ENCODE peak calls at places on chromosome 15, in four cellular contexts. G is AG10803; I is thoracic aorta; S is CD8-positive, alpha-beta T cell. Z is an unnamed sample.

GRCh38 chr15:47331796-47332480 is 385.4 kb upstream of the SEMA6D start:
- DNase-seq in I (no peak), S (no peak), G (peak; percentile 50), Z (peak; percentile 12)

GRCh38 chr15:76964157-76964556 is 30.8 kb upstream of the PSTPIP1 start:
- DNase-seq in S (no peak), I (no peak), G (no peak), Z (no peak)

GRCh38 chr15:99421172-99421656 is 144.6 kb upstream of the MEF2A start:
- DNase-seq in G (no peak), S (peak; percentile 56), I (no peak), Z (no peak)

GRCh38 chr15:78000927-78001249 is 76.6 kb downstream of the TBC1D2B start:
- DNase-seq in S (no peak), I (no peak), G (no peak), Z (no peak)

GRCh38 chr15:97504031-97504430 is 456.5 kb upstream of the ARRDC4 start:
- DNase-seq in S (no peak), I (no peak), G (no peak), Z (no peak)

GRCh38 chr15:78810003-78810376 is 1.3 kb downstream of the ADAMTS7 start:
- DNase-seq in G (no peak), I (no peak), S (no peak), Z (no peak)

GRCh38 chr15:96578393-96578792 is 247.9 kb downstream of the NR2F2 start:
- DNase-seq in S (no peak), G (no peak), I (no peak), Z (no peak)

GRCh38 chr15:53611145-53611920 is 148.1 kb downstream of the WDR72 start:
- DNase-seq in G (no peak), I (no peak), S (no peak), Z (no peak)

GRCh38 chr15:25244731-25245585 is 193.9 kb downstream of the UBE3A start:
- DNase-seq in I (no peak), S (no peak), G (no peak), Z (no peak)

GRCh38 chr15:32747886-32748285 is 30.1 kb downstream of the GREM1 start:
- DNase-seq in G (peak; percentile 66), I (no peak), S (no peak), Z (no peak)

GRCh38 chr15:34001536-34001935 is 33.2 kb downstream of the CHRM5 start:
- DNase-seq in S (no peak), I (no peak), G (no peak), Z (peak; percentile 34)

GRCh38 chr15:31402511-31403056 is 75.9 kb downstream of the KLF13 start:
- DNase-seq in G (peak; percentile 77), S (no peak), I (peak; percentile 48), Z (no peak)

GRCh38 chr15:63599401-63600000 is 2.3 kb downstream of the FBXL22 start:
- DNase-seq in S (peak; percentile 21), G (peak; percentile 38), I (no peak), Z (no peak)

GRCh38 chr15:63288778-63289378 is 11.5 kb downstream of the APH1B start:
- DNase-seq in S (no peak), I (no peak), G (peak; percentile 56), Z (no peak)

GRCh38 chr15:101523560-101523940 is 34.0 kb upstream of the PCSK6 start:
- DNase-seq in S (no peak), I (no peak), G (no peak), Z (no peak)

GRCh38 chr15:81001180-81002003 is 669 bp downstream of the TLNRD1 start:
- DNase-seq in G (peak; percentile 53), I (no peak), S (peak; percentile 24), Z (no peak)

GRCh38 chr15:50162988-50163718 is 18.8 kb upstream of the SLC27A2 start:
- DNase-seq in G (no peak), I (no peak), S (no peak), Z (no peak)

GRCh38 chr15:71804695-71805470 is 5.5 kb upstream of the NR2E3 start:
- DNase-seq in S (no peak), G (no peak), I (no peak), Z (no peak)

GRCh38 chr15:30929064-30929669 is 25.5 kb downstream of the FAN1 start:
- DNase-seq in I (no peak), G (no peak), S (no peak), Z (no peak)

GRCh38 chr15:23566070-23567050 is 886 bp downstream of the MKRN3 start:
- DNase-seq in G (peak; percentile 3), I (no peak), S (peak; percentile 25), Z (no peak)

GRCh38 chr15:81897011-81897677 is 148.7 kb downstream of the MEX3B start:
- DNase-seq in S (no peak), G (peak; percentile 59), I (no peak), Z (peak; percentile 49)

GRCh38 chr15:48458876-48459275 is 127.6 kb downstream of the DUT start:
- DNase-seq in S (no peak), I (no peak), G (peak; percentile 84), Z (no peak)

GRCh38 chr15:52786436-52787122 is 3.6 kb downstream of the ONECUT1 start:
- DNase-seq in S (no peak), G (no peak), I (no peak), Z (no peak)

GRCh38 chr15:89792106-89792805 is 16.1 kb downstream of the MESP2 start:
- DNase-seq in S (no peak), I (no peak), G (no peak), Z (no peak)

GRCh38 chr15:52172869-52173268 is 18.3 kb downstream of the GNB5 start:
- DNase-seq in I (no peak), S (no peak), G (no peak), Z (no peak)

GRCh38 chr15:84715442-84716035 is 400 bp downstream of the SEC11A start:
- DNase-seq in S (no peak), I (no peak), G (peak; percentile 16), Z (no peak)

GRCh38 chr15:36802861-36803531 is 223.6 kb downstream of the CDIN1 start:
- DNase-seq in G (no peak), S (no peak), I (no peak), Z (no peak)

GRCh38 chr15:31303434-31304073 is 23.1 kb upstream of the KLF13 start:
- DNase-seq in I (no peak), G (peak; percentile 9), S (no peak), Z (no peak)

GRCh38 chr15:82575335-82575734 is 35.1 kb upstream of the RPS17 start:
- DNase-seq in S (no peak), I (no peak), G (no peak), Z (no peak)

GRCh38 chr15:80059786-80060489 is 462 bp downstream of the ZFAND6 start:
- DNase-seq in G (peak; percentile 3), I (peak; percentile 5), S (peak; percentile 71), Z (no peak)

GRCh38 chr15:33068007-33068441 is 126.5 kb downstream of the FMN1 start:
- DNase-seq in I (no peak), S (no peak), G (peak; percentile 66), Z (no peak)

GRCh38 chr15:69434236-69434635 is 18.4 kb upstream of the RPLP1 start:
- DNase-seq in G (no peak), I (no peak), S (no peak), Z (no peak)

GRCh38 chr15:101615986-101616848 is 36.0 kb downstream of the TM2D3 start:
- DNase-seq in S (no peak), G (peak; percentile 78), I (no peak), Z (no peak)

GRCh38 chr15:24898715-24899278 is 56.0 kb upstream of the SNRPN start:
- DNase-seq in I (no peak), G (no peak), S (no peak), Z (no peak)

GRCh38 chr15:90838544-90838943 is 29.8 kb upstream of the FURIN start:
- DNase-seq in I (no peak), S (no peak), G (no peak), Z (no peak)

GRCh38 chr15:90840954-90841353 is 27.4 kb upstream of the FURIN start:
- DNase-seq in S (no peak), I (no peak), G (no peak), Z (no peak)

GRCh38 chr15:90839187-90840071 is 29.0 kb upstream of the FURIN start:
- DNase-seq in S (no peak), G (no peak), I (no peak), Z (no peak)

GRCh38 chr15:90838066-90838465 is 30.3 kb upstream of the FURIN start:
- DNase-seq in S (peak; percentile 81), I (no peak), G (no peak), Z (no peak)

GRCh38 chr15:90840157-90840855 is 28.1 kb upstream of the FURIN start:
- DNase-seq in S (no peak), I (no peak), G (no peak), Z (no peak)
- H3K4me3 ChIP-seq in S (peak overlapping the region; percentile 14), I (peak overlapping the region; percentile 27), G (no peak overlapping the region), Z (no peak overlapping the region)

GRCh38 chr15:70437882-70438331 is 325.5 kb downstream of the UACA start:
- DNase-seq in S (no peak), G (peak; percentile 5), I (no peak), Z (no peak)
- TF ChIP-seq CTCF in S (no peak), G (no peak), I (no peak), Z (no peak)

GRCh38 chr15:92808611-92809063 is 91.5 kb upstream of the CHD2 start:
- DNase-seq in S (no peak), G (peak; percentile 86), I (no peak), Z (no peak)
- H3K4me3 ChIP-seq in S (peak overlapping the region; percentile 45), G (peak overlapping the region; percentile 42), I (peak overlapping the region; percentile 77), Z (peak overlapping the region; percentile 12)

DNA sequence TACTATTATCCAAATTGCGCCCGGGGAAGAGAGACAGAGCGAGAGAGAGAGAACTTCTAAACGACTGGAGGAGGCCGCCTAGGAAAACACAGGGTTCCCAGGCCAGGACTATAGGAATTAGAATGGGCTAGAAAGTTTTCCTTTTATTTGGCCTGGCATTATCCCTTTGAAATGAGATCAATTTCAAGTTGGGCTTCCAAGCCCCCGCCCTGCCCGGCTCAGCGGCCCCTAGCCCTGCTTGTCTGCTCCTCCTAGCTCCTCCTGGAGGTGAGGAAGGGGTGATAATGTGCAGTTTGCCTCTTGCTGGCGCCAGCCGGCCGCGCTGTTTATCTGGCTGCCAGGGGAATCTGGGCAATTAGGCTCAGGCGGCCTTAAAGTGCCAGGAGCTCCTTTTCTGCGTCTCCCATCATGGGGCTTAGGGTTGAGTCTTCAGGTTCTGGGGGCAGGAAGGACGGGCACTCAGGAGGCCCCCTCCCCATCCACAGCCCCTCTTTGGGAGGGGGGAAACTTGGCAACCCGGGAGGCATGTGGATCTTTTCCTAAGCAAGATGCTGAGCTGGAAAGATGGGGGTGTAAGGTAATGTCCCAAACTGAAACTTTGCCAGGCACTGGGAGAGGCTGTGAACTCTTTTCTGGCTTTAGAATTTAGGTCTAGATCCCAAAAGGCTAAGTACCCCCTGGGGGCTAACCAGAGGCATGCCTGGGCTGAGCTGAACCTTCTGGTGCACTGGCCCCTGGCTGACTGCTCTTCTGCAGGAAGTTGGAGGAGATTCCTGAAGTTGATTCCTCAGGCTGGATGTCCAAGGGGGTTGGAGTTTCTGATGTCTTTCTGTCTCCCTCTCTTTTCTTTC is 5.5 kb downstream of the SMAD6 start:
- DNase-seq in S (no peak), G (peak; percentile 59), I (no peak), Z (no peak)
- TF ChIP-seq CTCF in S (no peak), G (peak; percentile 45), I (no peak), Z (peak; percentile 49)

GRCh38 chr15:66842710-66843441 is 140.8 kb downstream of the SMAD6 start:
- DNase-seq in G (peak; percentile 79), I (peak; percentile 46), S (no peak), Z (no peak)
- H3K4me3 ChIP-seq in G (peak overlapping the region; percentile 64), I (peak overlapping the region; percentile 64), S (no peak overlapping the region), Z (peak overlapping the region; percentile 58)

GRCh38 chr15:40873625-40874561 is at the start of gene RHOV:
- DNase-seq in G (peak; percentile 20), I (no peak), S (peak; percentile 21), Z (no peak)
- TF ChIP-seq CTCF in G (no peak), I (no peak), S (peak; percentile 18), Z (peak; percentile 54)

GRCh38 chr15:60396964-60397771 is 618 bp downstream of the ANXA2 start:
- DNase-seq in G (peak; percentile 82), S (peak; percentile 24), I (peak; percentile 35), Z (no peak)
- H3K4me3 ChIP-seq in G (peak overlapping the region; percentile 97), S (peak overlapping the region; percentile 59), I (peak overlapping the region; percentile 97), Z (peak overlapping the region; percentile 73)

Z was measured in AG04449.